ENCODE peak calls at places on chromosomes 2 and 18, in eight cellular contexts. E is H1, Z is sigmoid colon, R is GM12878, P is ovary, N is transverse colon, I is suprapubic skin, Y is A549. V is an unnamed sample.

GRCh38 chr2:44786045-44786817 is 155.3 kb upstream of the SIX3 start:
- DNase-seq in E (peak), Z (no peak), R (no peak), P (no peak), N (no peak), I (no peak), Y (no peak), V (no peak)

GRCh38 chr18:55321268-55322175 is 266.5 kb downstream of the TCF4 start:
- DNase-seq in E (peak), Z (peak), R (peak), P (peak), N (peak), I (peak), Y (peak), V (peak)

GRCh38 chr2:54176577-54176976 is 61.2 kb downstream of the ACYP2 start:
- DNase-seq in E (peak), Z (peak), R (no peak), P (peak), N (peak), I (no peak), Y (no peak), V (peak)

GRCh38 chr2:30235008-30235655 is 3.8 kb downstream of the LBH start:
- DNase-seq in E (no peak), Z (peak), R (no peak), P (no peak), N (no peak), I (peak), Y (no peak), V (no peak)

GRCh38 chr2:215839816-215840215 is 173.5 kb downstream of the MREG start:
- DNase-seq in E (no peak), Z (no peak), R (no peak), P (no peak), N (no peak), I (no peak), Y (no peak), V (no peak)

GRCh38 chr2:109339519-109339991 is 210.6 kb downstream of the SH3RF3 start:
- DNase-seq in E (peak), Z (no peak), R (no peak), P (no peak), N (no peak), I (no peak), Y (no peak), V (no peak)

GRCh38 chr2:1770566-1771380 is 26.5 kb upstream of the PXDN start:
- DNase-seq in E (no peak), Z (no peak), R (no peak), P (peak), N (no peak), I (peak), Y (no peak), V (no peak)

GRCh38 chr2:206324869-206325268 is 50.4 kb downstream of the ZDBF2 start:
- DNase-seq in E (no peak), Z (no peak), R (no peak), P (no peak), N (no peak), I (no peak), Y (no peak), V (no peak)

GRCh38 chr2:23427976-23428375 is 43.0 kb downstream of the KLHL29 start:
- DNase-seq in E (no peak), Z (no peak), R (no peak), P (no peak), N (no peak), I (no peak), Y (no peak), V (no peak)

DNA sequence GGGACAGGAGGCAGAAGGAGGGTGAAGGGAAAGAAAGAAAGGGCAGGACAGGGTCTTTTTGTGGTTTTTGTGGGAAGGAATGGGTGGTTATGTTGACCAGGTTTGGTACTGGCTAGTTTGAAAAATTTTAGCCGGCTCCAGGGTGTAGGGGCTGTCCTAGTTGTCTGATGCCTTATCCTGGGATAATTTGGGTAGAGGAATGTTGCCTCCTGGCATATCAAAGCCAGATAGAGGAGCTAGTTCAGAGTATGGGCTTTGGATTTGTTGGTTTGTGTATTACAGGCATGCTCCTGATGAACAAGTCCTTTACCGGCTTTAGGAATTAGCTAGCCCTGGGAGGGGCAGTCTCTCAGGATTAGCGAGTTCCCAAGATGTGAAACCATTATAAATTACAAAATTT is 101.1 kb upstream of the LHCGR start:
- DNase-seq in E (no peak), Z (no peak), R (no peak), P (no peak), N (no peak), I (no peak), Y (no peak), V (no peak)
- H3K4me3 ChIP-seq in E (no peak), Z (no peak), R (no peak), P (no peak), N (no peak), I (no peak), Y (no peak), V (no peak)

GRCh38 chr2:79083846-79084376 is 3.9 kb downstream of the REG1B start:
- DNase-seq in E (no peak), Z (no peak), R (no peak), P (no peak), N (no peak), I (no peak), Y (no peak), V (no peak)
- TF ChIP-seq POLR2A in E (no peak), Z (no peak), R (no peak), P (no peak), N (no peak), I (no peak), Y (no peak), V (no peak)

DNA sequence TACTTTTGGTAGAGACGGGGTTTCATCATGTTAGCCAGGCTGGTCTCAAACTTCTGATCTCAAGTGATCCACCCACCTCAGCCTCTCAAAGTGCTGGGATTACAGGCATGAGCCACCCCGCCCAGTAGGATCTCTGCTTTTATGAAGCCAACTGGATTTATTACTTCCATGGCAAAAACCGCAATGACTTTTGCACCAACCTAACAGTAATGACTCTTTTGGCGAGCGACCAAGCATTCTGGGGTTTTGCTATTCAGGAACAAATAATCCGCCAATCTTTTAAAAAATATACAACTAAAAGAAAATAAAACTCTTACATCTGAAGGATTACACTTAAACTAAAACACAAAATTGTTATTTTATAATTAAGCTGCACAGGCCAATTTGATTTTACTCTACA is 260.6 kb downstream of the ZEB2 start:
- DNase-seq in E (no peak), Z (no peak), R (no peak), P (no peak), N (no peak), I (no peak), Y (no peak), V (no peak)
- TF ChIP-seq EP300 in E (no peak), Z (no peak), R (no peak), P (no peak), N (no peak), I (no peak), Y (no peak), V (no peak)

DNA sequence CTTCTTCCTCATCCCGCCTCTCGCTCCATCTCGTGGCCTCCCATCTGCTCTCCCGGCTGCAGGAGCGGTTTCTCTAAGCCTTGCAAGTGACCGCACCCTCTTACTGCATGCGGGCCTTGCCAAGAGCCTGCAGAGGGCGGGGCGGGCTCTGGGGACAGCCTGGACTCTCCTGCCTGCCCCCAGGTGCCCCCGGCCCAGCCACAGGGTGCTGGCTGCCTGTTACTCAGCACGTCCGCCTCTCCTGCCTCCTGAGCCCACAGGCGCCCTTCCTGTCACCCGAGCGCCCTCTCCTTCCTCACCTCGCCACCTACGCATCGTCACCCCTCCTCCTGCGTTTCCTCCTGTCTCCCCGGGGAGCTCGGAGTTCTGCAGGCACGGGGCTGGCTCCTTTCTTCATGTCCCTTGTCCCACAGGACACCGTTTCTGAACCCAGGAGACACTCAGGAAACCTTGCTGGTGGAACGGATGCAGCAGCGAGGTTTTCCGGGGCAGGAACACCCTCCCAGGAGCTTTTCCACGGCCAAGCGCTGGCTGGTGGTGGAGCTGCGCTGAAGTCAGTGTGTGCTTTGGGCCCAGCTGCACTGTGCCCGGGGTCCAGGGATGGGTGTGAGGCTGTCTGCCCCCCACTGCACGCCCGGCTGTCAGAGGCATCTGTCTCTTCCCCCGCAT is 28.5 kb downstream of the HPCAL1 start:
- DNase-seq in E (no peak), Z (no peak), R (peak), P (no peak), N (peak), I (no peak), Y (peak), V (peak)
- H3K4me3 ChIP-seq in E (no peak), Z (peak), R (peak), P (no peak), N (no peak), I (peak), Y (peak), V (peak)

DNA sequence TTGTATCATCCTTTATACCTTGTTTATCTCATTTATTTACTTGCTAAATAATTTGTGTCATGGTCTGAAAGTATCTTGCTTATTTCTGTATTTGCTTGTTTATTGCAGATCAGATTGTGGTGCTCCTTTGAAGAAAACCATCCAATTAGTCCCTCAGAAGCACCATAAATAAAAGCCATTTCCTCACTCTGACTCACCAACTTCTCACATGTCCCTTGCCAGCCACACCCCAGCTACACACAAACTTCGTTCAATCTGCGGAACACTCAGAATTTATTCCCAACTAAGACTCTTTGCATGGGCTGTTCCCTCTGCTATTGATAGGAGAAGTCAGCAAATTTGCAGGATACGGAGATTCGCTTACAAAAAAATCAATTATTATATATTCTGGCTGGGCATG is 90.7 kb downstream of the FAM124B start:
- DNase-seq in E (no peak), Z (no peak), R (no peak), P (no peak), N (no peak), I (no peak), Y (no peak), V (no peak)
- TF ChIP-seq POLR2A in E (no peak), Z (no peak), R (no peak), P (no peak), N (no peak), I (no peak), Y (no peak), V (no peak)

DNA sequence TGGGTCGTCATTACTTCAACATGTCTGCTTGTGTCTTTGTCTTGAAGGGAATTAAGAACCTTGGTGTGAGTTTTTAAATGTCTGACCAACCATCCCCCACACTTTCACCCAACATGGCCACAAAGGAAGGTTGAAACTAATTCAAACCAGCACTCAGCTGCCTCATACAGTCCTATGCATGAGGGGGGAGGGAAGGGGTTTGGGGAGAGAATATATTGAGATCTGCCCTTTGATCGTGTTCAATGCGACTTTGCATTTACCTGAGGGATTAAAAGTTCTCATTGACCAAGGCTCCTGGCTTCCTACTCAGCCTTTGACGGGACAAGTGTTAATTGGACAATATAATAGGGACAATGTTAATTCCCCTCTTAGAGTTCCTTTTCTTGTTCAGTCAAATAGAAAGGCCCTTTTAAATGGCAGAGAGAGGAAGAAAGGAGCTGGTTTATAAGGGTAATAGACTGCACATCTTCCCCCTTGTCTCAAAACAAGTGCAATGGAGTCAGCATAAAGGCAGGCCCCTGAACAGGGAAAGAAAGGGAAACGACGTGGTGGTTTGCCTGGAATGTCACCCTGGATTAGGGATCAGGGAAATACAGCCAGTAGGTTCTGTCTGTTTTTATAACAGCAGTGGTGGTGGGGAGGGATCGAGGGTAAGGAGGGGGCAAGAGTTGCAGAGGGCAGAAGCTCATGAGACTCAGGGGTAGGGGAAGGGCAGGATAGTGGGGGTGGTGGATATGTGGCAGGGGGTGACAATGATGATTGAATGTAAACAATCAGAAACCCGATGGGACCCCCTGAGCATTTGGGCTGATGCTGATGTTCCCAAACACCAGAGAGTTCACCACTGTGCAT is 198.7 kb downstream of the MYCN start:
- DNase-seq in E (peak), Z (no peak), R (no peak), P (no peak), N (no peak), I (no peak), Y (no peak), V (no peak)
- TF ChIP-seq EP300 in E (no peak), Z (no peak), R (no peak), P (no peak), N (no peak), I (no peak), Y (no peak), V (no peak)

GRCh38 chr18:6745504-6746031 is 16.1 kb downstream of the ARHGAP28 start:
- DNase-seq in E (no peak), Z (no peak), R (no peak), P (no peak), N (no peak), I (no peak), Y (no peak), V (no peak)

GRCh38 chr18:6750411-6750810 is 20.9 kb downstream of the ARHGAP28 start:
- DNase-seq in E (no peak), Z (no peak), R (no peak), P (no peak), N (no peak), I (no peak), Y (no peak), V (no peak)

GRCh38 chr18:6746386-6746960 is 17.0 kb downstream of the ARHGAP28 start:
- DNase-seq in E (no peak), Z (no peak), R (no peak), P (no peak), N (no peak), I (no peak), Y (no peak), V (no peak)

GRCh38 chr18:6747646-6748045 is 18.1 kb downstream of the ARHGAP28 start:
- DNase-seq in E (no peak), Z (no peak), R (no peak), P (no peak), N (no peak), I (no peak), Y (no peak), V (no peak)

DNA sequence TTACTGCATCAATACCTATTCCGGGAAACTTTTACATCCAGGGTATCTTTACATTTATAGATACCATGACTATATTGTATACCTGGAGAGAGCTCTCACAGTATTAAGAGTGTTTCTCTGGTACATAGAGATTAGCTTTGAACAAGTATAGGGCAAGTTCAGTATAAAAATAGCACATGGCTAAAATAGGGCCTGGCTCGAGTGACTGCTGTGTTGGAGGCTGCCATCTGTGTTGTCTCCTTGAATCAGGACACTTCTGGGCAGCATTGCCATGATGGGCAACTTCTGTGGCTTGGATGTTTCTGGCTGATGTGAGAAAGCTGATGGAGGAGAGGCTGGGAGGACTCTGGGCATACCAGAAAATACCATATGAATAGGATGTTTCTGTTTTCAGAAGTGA is 18.7 kb downstream of the ARHGAP28 start:
- DNase-seq in E (no peak), Z (no peak), R (no peak), P (no peak), N (no peak), I (no peak), Y (no peak), V (no peak)
- H3K4me3 ChIP-seq in E (no peak), Z (no peak), R (no peak), P (no peak), N (no peak), I (no peak), Y (no peak), V (no peak)

DNA sequence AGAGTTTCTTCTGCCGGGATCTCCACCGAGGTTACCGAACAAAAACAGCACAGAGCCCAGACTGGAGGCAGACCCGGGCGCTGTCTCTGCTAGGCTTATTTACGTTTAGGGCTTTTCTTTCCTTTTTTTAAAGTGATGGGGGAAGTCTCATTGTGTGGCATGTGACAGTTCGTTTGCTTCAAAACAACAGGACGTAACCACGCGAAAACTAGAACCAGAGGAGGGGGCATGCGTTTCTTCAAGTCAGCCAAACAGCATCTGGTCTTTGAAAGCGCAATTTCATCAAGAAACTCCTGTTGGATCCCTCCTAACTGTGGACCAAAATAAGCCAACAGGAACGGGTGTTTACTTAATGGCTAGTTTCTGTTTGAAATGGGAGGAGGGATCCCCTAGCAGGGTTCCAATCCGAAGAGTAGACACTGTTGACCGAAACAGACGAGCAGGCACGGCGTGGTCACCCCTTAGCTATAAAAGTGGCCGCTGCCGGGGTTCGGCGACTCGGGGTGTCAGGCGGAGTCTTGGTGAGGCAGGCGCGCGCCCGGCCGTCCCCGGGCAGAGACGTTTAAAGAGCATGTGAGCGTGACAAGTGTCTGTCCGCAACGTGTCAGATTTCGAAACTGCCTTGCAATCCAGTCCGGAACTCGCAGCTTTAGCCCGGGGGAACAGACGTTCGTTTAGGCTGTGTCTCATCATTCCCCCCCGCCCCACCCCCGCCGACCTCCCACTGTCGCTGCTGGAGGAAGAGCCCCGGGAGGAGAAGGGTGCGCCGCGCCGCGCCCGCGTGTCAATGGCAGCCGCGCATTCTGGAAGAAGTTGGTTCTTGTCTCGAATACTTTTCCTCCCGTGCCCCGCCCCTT is 899 bp upstream of the TGIF1 start:
- DNase-seq in E (peak), Z (peak), R (peak), P (peak), N (peak), I (peak), Y (no peak), V (peak)
- TF ChIP-seq POLR2A in E (no peak), Z (peak), R (peak), P (peak), N (peak), I (peak), Y (peak), V (peak)

GRCh38 chr18:9943311-9943710 is 29.5 kb downstream of the VAPA start:
- DNase-seq in E (no peak), Z (no peak), R (no peak), P (no peak), N (no peak), I (no peak), Y (no peak), V (no peak)
- TF ChIP-seq EP300 in E (no peak), Z (no peak), R (no peak), P (no peak), N (no peak), I (no peak), Y (no peak), V (no peak)

GRCh38 chr2:186135697-186136096 is 350.4 kb upstream of the ZC3H15 start:
- DNase-seq in E (no peak), Z (no peak), R (no peak), P (no peak), N (no peak), I (no peak), Y (no peak), V (no peak)
- H3K4me3 ChIP-seq in E (no peak), Z (no peak), R (no peak), P (no peak), N (no peak), I (no peak), Y (no peak), V (no peak)